ENCODE peak calls at places on chromosome 14, in nine cellular contexts. F is fibroblast of mammary gland, O is right lobe of liver, M is Peyer's patch, W is BE2C, V is fibroblast of the aortic adventitia, N is uterus, P is pancreas, T is suprapubic skin. Y is an unnamed sample.

GRCh38 chr14:22835505-22835904 is 880 bp upstream of the MMP14 start:
- DNase-seq in N (no peak), F (no peak), M (no peak), O (no peak), T (no peak), V (no peak), W (no peak), P (no peak), Y (no peak)

GRCh38 chr14:58587271-58587670 is 50.5 kb upstream of the DACT1 start:
- DNase-seq in W (no peak), P (no peak), V (peak), T (no peak), O (no peak), F (peak), N (no peak), M (no peak), Y (peak)

GRCh38 chr14:55592426-55592825 is 12.4 kb downstream of the KTN1 start:
- DNase-seq in P (no peak), N (no peak), W (no peak), O (no peak), M (no peak), F (no peak), T (no peak), V (no peak), Y (no peak)

GRCh38 chr14:48350971-48351370 is 675.6 kb upstream of the MDGA2 start:
- DNase-seq in F (no peak), W (no peak), O (no peak), M (no peak), P (no peak), V (no peak), N (no peak), T (no peak), Y (no peak)

GRCh38 chr14:54220697-54221431 is 175.9 kb upstream of the CDKN3 start:
- DNase-seq in F (no peak), O (no peak), P (no peak), W (no peak), N (no peak), M (no peak), T (no peak), V (no peak), Y (no peak)

GRCh38 chr14:90293766-90294471 is 37.6 kb downstream of the PSMC1 start:
- DNase-seq in T (no peak), F (no peak), O (no peak), N (no peak), W (no peak), P (no peak), M (no peak), V (peak), Y (no peak)

GRCh38 chr14:102378830-102379229 is 16.1 kb downstream of the TECPR2 start:
- DNase-seq in N (no peak), M (no peak), T (no peak), P (no peak), O (no peak), V (no peak), W (no peak), F (no peak), Y (no peak)

GRCh38 chr14:72291908-72292688 is 359.9 kb downstream of the RGS6 start:
- DNase-seq in T (no peak), W (no peak), F (peak), N (no peak), O (no peak), V (peak), P (no peak), M (no peak), Y (peak)

GRCh38 chr14:75295061-75295461 is 16.4 kb downstream of the FOS start:
- DNase-seq in O (peak), T (peak), M (peak), V (peak), F (peak), N (peak), P (peak), W (peak), Y (no peak)

GRCh38 chr14:78697341-78697740 is 527.2 kb downstream of the NRXN3 start:
- DNase-seq in F (peak), N (no peak), W (no peak), V (peak), T (no peak), P (no peak), M (no peak), O (no peak), Y (no peak)

GRCh38 chr14:62667515-62667914 is 377.7 kb downstream of the KCNH5 start:
- DNase-seq in P (no peak), V (no peak), N (no peak), M (no peak), F (no peak), W (no peak), O (no peak), T (no peak), Y (no peak)

GRCh38 chr14:35879654-35880249 is 53.6 kb downstream of the BRMS1L start:
- DNase-seq in P (no peak), T (no peak), M (no peak), F (peak), W (no peak), O (no peak), V (peak), N (no peak), Y (no peak)

GRCh38 chr14:91059576-91060471 is 617 bp downstream of the RPS6KA5 start:
- DNase-seq in T (peak), V (peak), O (peak), N (peak), F (peak), W (peak), M (peak), P (peak), Y (no peak)

GRCh38 chr14:61573748-61574513 is 121.4 kb upstream of the HIF1A start:
- DNase-seq in V (peak), T (no peak), W (no peak), N (no peak), P (no peak), F (peak), O (no peak), M (no peak), Y (no peak)

GRCh38 chr14:100538566-100539318 is 48.5 kb downstream of the BEGAIN start:
- DNase-seq in V (no peak), W (peak), M (peak), T (peak), F (no peak), N (peak), O (peak), P (peak), Y (no peak)

GRCh38 chr14:51873221-51873893 is 12.9 kb downstream of the GNG2 start:
- DNase-seq in F (peak), V (peak), N (no peak), M (no peak), P (no peak), T (no peak), O (no peak), W (no peak), Y (peak)

GRCh38 chr14:96151242-96151641 is 53.4 kb upstream of the BDKRB2 start:
- DNase-seq in O (no peak), W (no peak), P (no peak), F (no peak), N (no peak), T (peak), M (peak), V (no peak), Y (no peak)

GRCh38 chr14:92666251-92666650 is 82.2 kb downstream of the LGMN start:
- DNase-seq in M (no peak), N (no peak), V (no peak), T (no peak), W (no peak), O (no peak), P (no peak), F (no peak), Y (no peak)

GRCh38 chr14:77866932-77867331 is 67.0 kb downstream of the ADCK1 start:
- DNase-seq in M (no peak), W (no peak), P (no peak), V (no peak), T (no peak), N (no peak), O (no peak), F (no peak), Y (no peak)

GRCh38 chr14:101556131-101556530 is 5.2 kb upstream of the DIO3 start:
- DNase-seq in P (no peak), W (no peak), M (no peak), F (no peak), V (no peak), O (peak), T (no peak), N (no peak), Y (no peak)

GRCh38 chr14:28765169-28765906 is 1.2 kb upstream of the FOXG1 start:
- DNase-seq in T (no peak), M (no peak), F (no peak), W (no peak), O (no peak), V (no peak), P (no peak), N (no peak), Y (no peak)
- H3K4me3 ChIP-seq in T (peak), M (no peak), F (no peak), W (no peak), O (no peak), V (peak), P (no peak), N (peak), Y (no peak)

GRCh38 chr14:85934886-85935254 is 404.9 kb downstream of the FLRT2 start:
- DNase-seq in O (no peak), P (no peak), T (no peak), W (no peak), F (peak), V (no peak), M (no peak), N (no peak), Y (no peak)
- H3K4me3 ChIP-seq in O (peak), P (no peak), T (peak), W (peak), F (peak), V (peak), M (peak), N (peak), Y (no peak)

DNA sequence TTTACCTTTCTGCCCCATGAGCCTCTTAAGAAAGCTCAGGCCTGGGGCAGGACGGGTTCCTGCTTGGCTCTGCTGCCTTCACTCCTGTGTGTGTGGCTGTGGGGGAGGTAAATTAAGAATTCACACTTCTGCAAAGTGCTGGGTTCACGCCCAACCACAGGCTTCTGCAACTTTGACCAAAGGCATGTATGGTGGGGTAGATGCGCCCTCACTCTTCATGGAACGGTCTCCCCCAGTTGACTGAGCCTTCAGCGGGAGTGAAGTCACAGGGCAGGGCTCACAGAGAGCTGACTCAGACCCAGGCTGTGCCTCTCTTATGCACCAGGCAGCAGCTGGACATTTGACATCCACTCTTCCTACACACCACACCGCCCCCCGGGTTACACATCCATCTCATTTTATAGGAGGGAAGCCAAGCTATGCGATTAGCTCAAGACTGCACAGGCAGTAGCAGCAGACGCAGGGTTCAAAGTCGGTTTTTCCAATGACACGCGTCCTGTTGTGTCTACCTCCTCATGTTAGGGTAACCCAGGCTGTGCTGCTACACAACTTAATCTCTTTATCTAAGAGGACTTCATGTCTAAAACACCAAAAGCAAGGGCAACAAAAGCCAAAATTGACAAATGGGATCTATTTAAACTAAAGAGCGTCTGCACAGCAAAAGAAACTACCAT is 15.4 kb upstream of the BCL11B start:
- DNase-seq in V (no peak), W (no peak), T (no peak), F (no peak), O (no peak), M (no peak), P (no peak), N (no peak), Y (no peak)
- H3K4me3 ChIP-seq in V (no peak), W (no peak), T (no peak), F (no peak), O (peak), M (no peak), P (no peak), N (no peak), Y (no peak)

GRCh38 chr14:49863483-49864262 is 11.1 kb upstream of the NEMF start:
- DNase-seq in M (no peak), F (no peak), W (no peak), P (no peak), O (no peak), V (peak), T (no peak), N (peak), Y (no peak)
- H3K4me3 ChIP-seq in M (peak), F (peak), W (peak), P (peak), O (peak), V (peak), T (peak), N (peak), Y (peak)

GRCh38 chr14:20587489-20588154 is at the start of gene RNASE11:
- DNase-seq in O (no peak), V (no peak), T (no peak), N (no peak), F (no peak), W (no peak), P (no peak), M (no peak), Y (no peak)
- H3K4me3 ChIP-seq in O (no peak), V (no peak), T (no peak), N (no peak), F (no peak), W (no peak), P (no peak), M (no peak), Y (no peak)

DNA sequence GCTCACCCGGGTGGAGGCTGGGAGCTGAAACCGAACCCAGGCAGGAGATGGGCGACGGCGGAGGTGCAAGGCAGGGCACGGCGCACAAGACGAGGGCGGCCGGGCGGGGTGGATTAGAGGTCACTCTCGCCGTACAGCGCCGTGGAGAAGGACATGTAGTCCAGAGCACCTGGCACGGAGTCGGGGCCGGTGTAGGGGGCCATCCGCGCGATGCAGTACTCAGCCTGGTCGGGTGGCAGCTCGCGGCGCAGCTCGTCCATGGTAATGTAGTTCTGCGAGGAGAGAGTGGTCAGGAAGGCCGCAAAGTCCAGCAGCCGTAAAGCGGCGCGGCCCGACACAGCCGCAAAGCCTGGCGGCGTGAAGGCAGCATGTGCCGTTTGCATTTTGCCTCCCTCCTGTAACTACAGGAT is 81.9 kb upstream of the ZFP36L1 start:
- DNase-seq in M (no peak), O (no peak), W (no peak), P (no peak), V (peak), F (no peak), N (no peak), T (no peak), Y (no peak)
- H3K4me3 ChIP-seq in M (no peak), O (no peak), W (no peak), P (no peak), V (peak), F (no peak), N (no peak), T (no peak), Y (no peak)

DNA sequence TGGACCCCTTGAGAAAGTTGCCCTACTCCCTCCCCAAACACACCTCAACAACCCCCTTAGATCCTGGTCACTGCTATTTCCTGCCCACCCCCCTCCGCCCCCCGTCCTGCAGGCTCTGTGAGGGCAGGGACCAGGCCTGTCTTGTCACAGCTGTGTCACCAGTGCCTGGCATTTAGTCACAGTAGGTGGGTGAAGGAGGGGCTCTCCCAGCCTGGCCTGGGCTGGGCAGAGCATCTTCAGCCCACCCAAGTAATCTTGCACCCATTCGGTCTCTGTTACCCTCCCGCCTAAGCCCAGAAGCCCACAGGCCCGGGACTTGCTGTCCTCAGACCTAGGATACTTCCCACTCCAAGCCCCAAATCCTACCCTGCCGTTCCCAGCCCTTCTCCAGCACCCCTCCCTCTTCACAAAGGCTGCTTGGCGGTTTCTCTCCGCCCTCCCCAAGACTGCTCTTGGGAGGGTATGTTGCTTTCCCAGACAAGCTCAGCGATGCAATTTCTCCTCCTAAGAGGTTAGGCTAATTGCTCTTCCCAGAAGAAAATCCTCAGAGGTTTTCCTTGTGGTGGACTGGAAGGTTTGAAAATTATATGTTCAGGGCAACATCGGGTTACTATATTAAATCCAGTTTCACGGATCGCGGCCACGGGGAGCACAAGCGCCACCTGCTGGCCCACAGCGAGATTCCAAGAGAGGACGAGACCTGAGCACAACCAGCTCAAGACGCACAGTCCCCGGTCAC is 50.8 kb upstream of the ZFP36L1 start:
- DNase-seq in W (peak), N (peak), T (peak), O (peak), V (peak), F (peak), P (peak), M (peak), Y (no peak)
- H3K4me3 ChIP-seq in W (peak), N (peak), T (peak), O (peak), V (peak), F (peak), P (no peak), M (no peak), Y (no peak)